ENCODE peak calls at places on chromosome 10, in eight cellular contexts. G, O, P, L, A, S, Z and E are unnamed samples.

GRCh38 chr10:78741541-78741940 is 327.2 kb upstream of the ZMIZ1 start:
- DNase-seq in O (no peak), L (no peak), P (peak; percentile 54), Z (no peak), G (no peak), A (no peak), S (no peak), E (no peak)

GRCh38 chr10:24229909-24230308 is 21.0 kb downstream of the KIAA1217 start:
- DNase-seq in P (no peak), G (no peak), L (no peak), O (no peak), S (no peak), Z (no peak), A (no peak), E (no peak)

GRCh38 chr10:112985701-112986510 is 35.9 kb downstream of the TCF7L2 start:
- DNase-seq in Z (no peak), P (peak; percentile 20), A (no peak), L (peak; percentile 60), O (no peak), G (no peak), S (no peak), E (no peak)

GRCh38 chr10:106401161-106401560 is 763.3 kb downstream of the SORCS1 start:
- DNase-seq in L (peak; percentile 62), A (no peak), Z (no peak), G (no peak), S (no peak), P (peak; percentile 44), O (no peak), E (no peak)

GRCh38 chr10:13074562-13075451 is 25.2 kb upstream of the OPTN start:
- DNase-seq in G (peak; percentile 75), P (peak; percentile 76), L (peak; percentile 74), A (peak; percentile 25), O (peak; percentile 84), S (peak; percentile 39), Z (peak; percentile 26), E (peak; percentile 65)

GRCh38 chr10:68302871-68303270 is 29.0 kb upstream of the HNRNPH3 start:
- DNase-seq in A (no peak), Z (no peak), S (no peak), L (no peak), O (no peak), P (no peak), G (no peak), E (no peak)

GRCh38 chr10:31476088-31476487 is 157.1 kb downstream of the ZEB1 start:
- DNase-seq in P (no peak), G (no peak), A (no peak), Z (no peak), L (no peak), O (no peak), S (no peak), E (no peak)

GRCh38 chr10:8037199-8037801 is 17.2 kb upstream of the GATA3 start:
- DNase-seq in P (no peak), S (no peak), Z (no peak), L (no peak), A (no peak), O (no peak), G (peak; percentile 71), E (no peak)

GRCh38 chr10:121753726-121754476 is 155.7 kb upstream of the FGFR2 start:
- DNase-seq in G (no peak), Z (no peak), S (peak; percentile 11), P (peak; percentile 92), O (no peak), L (peak; percentile 92), A (no peak), E (no peak)

GRCh38 chr10:73774637-73775036 is 7.2 kb upstream of the CHCHD1 start:
- DNase-seq in S (no peak), G (no peak), P (peak; percentile 51), O (no peak), Z (no peak), L (peak; percentile 51), A (no peak), E (no peak)

GRCh38 chr10:66746246-66746645 is 179.6 kb upstream of the LRRTM3 start:
- DNase-seq in O (no peak), P (no peak), A (no peak), G (no peak), S (no peak), L (peak; percentile 3), Z (no peak), E (no peak)

GRCh38 chr10:49139000-49139865 is 5.4 kb upstream of the FAM170B start:
- DNase-seq in P (no peak), G (no peak), Z (no peak), A (no peak), O (no peak), S (no peak), L (peak; percentile 78), E (no peak)

GRCh38 chr10:126893841-126894240 is 11.4 kb upstream of the DOCK1 start:
- DNase-seq in G (no peak), Z (no peak), A (no peak), L (no peak), S (no peak), O (no peak), P (no peak), E (no peak)

GRCh38 chr10:46247808-46248569 is 38.8 kb upstream of the ANTXRL start:
- DNase-seq in Z (no peak), G (peak; percentile 58), P (no peak), L (no peak), A (no peak), O (peak; percentile 13), S (no peak), E (no peak)

GRCh38 chr10:74718208-74718607 is 108.2 kb upstream of the KAT6B start:
- DNase-seq in S (no peak), G (no peak), Z (no peak), P (no peak), A (no peak), O (no peak), L (no peak), E (no peak)